ENCODE peak calls at places on chromosomes 16 and 17, in seven cellular contexts. L, R, N, U, I, E and V are unnamed samples.

GRCh38 chr16:12646490-12647274 is 157.0 kb downstream of the CPPED1 start:
- DNase-seq in L (no peak), R (peak), N (no peak), U (no peak), I (peak), E (no peak), V (no peak)

GRCh38 chr17:34713687-34714086 is 134.3 kb downstream of the TMEM132E start:
- DNase-seq in L (no peak), R (no peak), N (no peak), U (no peak), I (no peak), E (no peak), V (no peak)

GRCh38 chr17:57926723-57927047 is 28.5 kb downstream of the CUEDC1 start:
- DNase-seq in L (no peak), R (peak), N (no peak), U (no peak), I (no peak), E (no peak), V (no peak)

GRCh38 chr16:31700530-31701388 is 172.8 kb upstream of the ZNF267 start:
- DNase-seq in L (no peak), R (no peak), N (peak), U (no peak), I (peak), E (peak), V (no peak)

GRCh38 chr17:70365098-70365583 is 195.8 kb downstream of the KCNJ2 start:
- DNase-seq in L (peak), R (peak), N (no peak), U (no peak), I (peak), E (no peak), V (no peak)

GRCh38 chr17:2852211-2852610 is 56.0 kb downstream of the RAP1GAP2 start:
- DNase-seq in L (no peak), R (no peak), N (no peak), U (no peak), I (no peak), E (no peak), V (no peak)

GRCh38 chr16:546909-547770 is 13.1 kb upstream of the PRR35 start:
- DNase-seq in L (no peak), R (no peak), N (peak), U (no peak), I (no peak), E (peak), V (no peak)

GRCh38 chr16:87297918-87298631 is 19.1 kb downstream of the C16orf95 start:
- DNase-seq in L (no peak), R (no peak), N (no peak), U (no peak), I (peak), E (peak), V (no peak)

GRCh38 chr16:30369091-30369937 is 980 bp downstream of the TBC1D10B start:
- DNase-seq in L (no peak), R (no peak), N (peak), U (no peak), I (peak), E (no peak), V (no peak)

GRCh38 chr17:82789806-82790205 is 37.9 kb downstream of the TBCD start:
- DNase-seq in L (no peak), R (no peak), N (no peak), U (no peak), I (no peak), E (no peak), V (no peak)

GRCh38 chr16:8096211-8096610 is 494.1 kb downstream of the TMEM114 start:
- DNase-seq in L (no peak), R (no peak), N (no peak), U (no peak), I (no peak), E (no peak), V (no peak)